ENCODE peak calls at places on chromosomes 5 and 9, in five cellular contexts. O, W, R, L and K are unnamed samples.
A peak's percentile ranks its signal among the peaks of the same experiment; 100 is the strongest.

GRCh38 chr5:5183192-5183699 is 43.1 kb downstream of the ADAMTS16 start:
- DNase-seq in L (peak; percentile 80), R (peak; percentile 92), W (no peak), O (no peak), K (no peak)

GRCh38 chr9:88923653-88924284 is 67.5 kb upstream of the S1PR3 start:
- DNase-seq in O (no peak), W (no peak), L (no peak), R (no peak), K (peak; percentile 36)

GRCh38 chr5:14181299-14181968 is 38.3 kb downstream of the TRIO start:
- DNase-seq in L (no peak), W (no peak), O (no peak), R (no peak), K (peak; percentile 59)

GRCh38 chr5:67120032-67120431 is 76.6 kb downstream of the CD180 start:
- DNase-seq in W (no peak), L (no peak), O (no peak), R (no peak), K (no peak)

GRCh38 chr5:32029291-32029690 is 144.8 kb downstream of the GOLPH3 start:
- DNase-seq in O (no peak), R (no peak), W (no peak), L (no peak), K (peak; percentile 29)

GRCh38 chr5:133993152-133993548 is 11.6 kb downstream of the VDAC1 start:
- DNase-seq in R (no peak), W (no peak), O (no peak), L (no peak), K (no peak)

GRCh38 chr9:109012009-109012875 is 1.1 kb downstream of the CTNNAL1 start:
- DNase-seq in R (peak; percentile 57), L (no peak), W (peak; percentile 45), O (peak; percentile 95), K (peak; percentile 94)

GRCh38 chr9:136049451-136050265 is 45.4 kb downstream of the NACC2 start:
- DNase-seq in R (no peak), W (no peak), L (no peak), O (no peak), K (no peak)

GRCh38 chr9:8852301-8852864 is 1052.8 kb upstream of the DMAC1 start:
- DNase-seq in L (no peak), R (no peak), O (no peak), W (no peak), K (no peak)

GRCh38 chr5:82620957-82621600 is 342.9 kb upstream of the RPS23 start:
- DNase-seq in W (no peak), O (peak; percentile 57), R (no peak), L (no peak), K (no peak)

GRCh38 chr9:136694163-136694864 is 7.1 kb upstream of the AGPAT2 start:
- DNase-seq in W (no peak), R (peak; percentile 81), O (peak; percentile 55), L (peak; percentile 90), K (peak; percentile 43)

GRCh38 chr5:103410174-103410573 is 151.6 kb downstream of the MACIR start:
- DNase-seq in L (no peak), R (no peak), W (no peak), O (no peak), K (no peak)

GRCh38 chr9:19127881-19128719 is 808 bp upstream of the PLIN2 start:
- DNase-seq in W (peak; percentile 38), R (peak; percentile 54), L (peak; percentile 65), O (peak; percentile 73), K (peak; percentile 49)

GRCh38 chr5:149731332-149731616 is 1.2 kb downstream of the PPARGC1B start:
- DNase-seq in L (peak; percentile 79), O (no peak), R (no peak), W (no peak), K (no peak)

GRCh38 chr5:134053840-134054338 is 49.1 kb upstream of the VDAC1 start:
- DNase-seq in W (no peak), R (no peak), O (no peak), L (no peak), K (no peak)

GRCh38 chr9:69674741-69675438 is 2.7 kb upstream of the APBA1 start:
- DNase-seq in L (no peak), O (peak; percentile 88), W (no peak), R (no peak), K (peak; percentile 72)

GRCh38 chr9:14749738-14750137 is 27.2 kb upstream of the CER1 start:
- DNase-seq in L (no peak), R (no peak), W (no peak), O (no peak), K (no peak)

GRCh38 chr5:149938791-149939358 is 5.7 kb downstream of the PDE6A start:
- DNase-seq in R (no peak), W (no peak), O (peak; percentile 91), L (no peak), K (peak; percentile 94)

GRCh38 chr9:123925820-123926219 is 4.1 kb downstream of the DENND1A start:
- DNase-seq in O (peak; percentile 46), L (no peak), R (no peak), W (no peak), K (peak; percentile 79)

GRCh38 chr5:151037561-151038291 is 17.3 kb downstream of the GPX3 start:
- DNase-seq in W (no peak), O (peak; percentile 80), R (no peak), L (no peak), K (no peak)

GRCh38 chr9:36893148-36893547 is 140.9 kb downstream of the PAX5 start:
- DNase-seq in R (no peak), O (no peak), W (no peak), L (no peak), K (no peak)

GRCh38 chr9:96061293-96061987 is 185.9 kb downstream of the ERCC6L2 start:
- DNase-seq in W (no peak), L (peak; percentile 54), O (peak; percentile 79), R (peak; percentile 55), K (no peak)

GRCh38 chr5:177596775-177597238 is 3.1 kb upstream of the B4GALT7 start:
- DNase-seq in W (no peak), O (no peak), L (no peak), R (no peak), K (no peak)
- H3K4ac ChIP-seq in W (no peak overlapping the region), O (no peak overlapping the region), L (no peak overlapping the region), R (no peak overlapping the region), K (no peak overlapping the region)

GRCh38 chr5:6886866-6887265 is 173.6 kb downstream of the TENT4A start:
- DNase-seq in W (no peak), L (no peak), R (no peak), O (no peak), K (no peak)
- H2BK12ac ChIP-seq in W (no peak overlapping the region), L (no peak overlapping the region), R (no peak overlapping the region), O (no peak overlapping the region), K (no peak overlapping the region)

DNA sequence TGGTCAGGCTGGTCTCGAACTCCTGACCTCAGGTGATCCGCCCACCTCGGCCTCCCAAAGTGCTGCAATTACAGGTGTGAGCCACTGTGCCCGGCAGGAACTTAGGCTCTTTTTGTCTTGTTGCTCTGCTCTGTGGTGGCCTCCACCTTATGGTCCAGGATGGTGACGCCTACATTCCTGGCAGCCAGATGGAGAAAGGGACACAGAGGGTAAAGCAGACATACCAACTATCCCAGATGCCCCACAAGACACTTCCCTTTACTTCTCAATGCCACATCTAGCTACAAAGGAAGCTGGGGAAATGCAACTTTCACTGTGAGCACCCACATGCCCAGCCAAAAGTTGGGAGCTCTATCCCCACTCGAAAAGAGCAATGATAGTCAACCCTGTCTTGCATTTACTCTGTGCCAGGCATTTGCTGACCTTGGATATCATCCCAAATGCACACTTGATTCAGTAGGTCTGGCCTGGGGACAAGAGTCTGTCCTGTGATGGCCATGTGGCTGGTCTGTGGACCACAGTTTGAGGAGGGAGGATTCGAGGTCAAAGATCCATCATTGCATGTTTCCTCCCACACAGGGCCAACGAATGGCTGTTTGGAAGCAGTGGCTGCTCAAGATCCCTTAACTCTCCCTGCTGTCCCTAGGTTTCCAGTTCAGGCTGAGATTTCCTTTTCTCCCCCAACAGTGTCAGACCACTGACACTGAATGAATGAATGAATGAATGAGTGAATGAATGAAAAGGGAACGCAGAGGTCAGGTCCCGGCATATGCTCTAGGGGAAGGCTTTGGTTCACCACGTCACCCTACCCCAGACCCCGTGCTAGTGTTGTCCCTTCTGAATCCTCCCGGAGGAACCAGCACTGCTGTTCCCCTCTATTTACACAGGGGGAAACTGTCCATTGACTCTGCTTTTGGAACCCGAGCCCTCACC is 1.4 kb upstream of the ERGIC1 start:
- DNase-seq in R (no peak), W (no peak), L (no peak), O (no peak), K (no peak)
- H2AK5ac ChIP-seq in R (no peak overlapping the region), W (no peak overlapping the region), L (peak overlapping the region; percentile 91), O (peak overlapping the region; percentile 47), K (no peak overlapping the region)

GRCh38 chr5:176454724-176455394 is 6.7 kb downstream of the FAF2 start:
- DNase-seq in R (no peak), W (no peak), L (no peak), O (no peak), K (no peak)
- H3K4ac ChIP-seq in R (no peak overlapping the region), W (no peak overlapping the region), L (no peak overlapping the region), O (no peak overlapping the region), K (no peak overlapping the region)